ENCODE peak calls at places on chromosomes 13 and 19, in nine cellular contexts. U, D, N, Y, T, J, A, L and B are unnamed samples.
A peak's percentile ranks its signal among the peaks of the same experiment; 100 is the strongest.

GRCh38 chr13:108929532-108929931 is 300.1 kb downstream of the MYO16 start:
- DNase-seq in U (no peak), D (no peak), N (no peak), Y (no peak), T (no peak), J (no peak), A (no peak), L (peak; percentile 52), B (peak; percentile 62)

GRCh38 chr19:17406039-17406886 is 833 bp upstream of the BST2 start:
- DNase-seq in U (no peak), D (no peak), N (no peak), Y (no peak), T (peak; percentile 59), J (no peak), A (no peak), L (peak; percentile 38), B (no peak)

GRCh38 chr13:70203661-70204229 is 95.5 kb upstream of the KLHL1 start:
- DNase-seq in U (no peak), D (no peak), N (no peak), Y (peak; percentile 12), T (no peak), J (no peak), A (no peak), L (no peak), B (no peak)

GRCh38 chr13:101576452-101576851 is 124.0 kb downstream of the ITGBL1 start:
- DNase-seq in U (no peak), D (no peak), N (peak; percentile 81), Y (peak; percentile 8), T (peak; percentile 54), J (peak; percentile 46), A (no peak), L (peak; percentile 13), B (no peak)

GRCh38 chr13:111541752-111542529 is 221.5 kb downstream of the TEX29 start:
- DNase-seq in U (no peak), D (no peak), N (no peak), Y (no peak), T (no peak), J (no peak), A (no peak), L (no peak), B (no peak)

GRCh38 chr19:18894254-18895037 is 1.5 kb downstream of the CERS1 start:
- DNase-seq in U (no peak), D (no peak), N (peak; percentile 35), Y (no peak), T (peak; percentile 30), J (no peak), A (no peak), L (peak; percentile 68), B (peak; percentile 60)

GRCh38 chr19:30443531-30444252 is 71.5 kb downstream of the ZNF536 start:
- DNase-seq in U (no peak), D (no peak), N (no peak), Y (no peak), T (no peak), J (no peak), A (no peak), L (no peak), B (no peak)

GRCh38 chr13:102369303-102369702 is 32.5 kb downstream of the FGF14 start:
- DNase-seq in U (no peak), D (no peak), N (no peak), Y (peak; percentile 40), T (no peak), J (no peak), A (no peak), L (no peak), B (no peak)

GRCh38 chr19:4437103-4437502 is 20.5 kb downstream of the UBXN6 start:
- DNase-seq in U (no peak), D (no peak), N (no peak), Y (no peak), T (no peak), J (no peak), A (no peak), L (no peak), B (no peak)

GRCh38 chr19:52492991-52493470 is 34.4 kb upstream of the ZNF808 start:
- DNase-seq in U (no peak), D (no peak), N (no peak), Y (no peak), T (no peak), J (no peak), A (no peak), L (no peak), B (no peak)
- TF ChIP-seq CTCF in U (no peak), D (no peak), N (no peak), Y (no peak), T (no peak), J (no peak), A (no peak), L (no peak), B (no peak)

GRCh38 chr19:8109890-8110662 is 39.3 kb downstream of the FBN3 start:
- DNase-seq in U (no peak), D (no peak), N (no peak), Y (no peak), T (no peak), J (no peak), A (no peak), L (no peak), B (no peak)

GRCh38 chr19:8110931-8111330 is 38.5 kb downstream of the FBN3 start:
- DNase-seq in U (no peak), D (no peak), N (no peak), Y (no peak), T (no peak), J (no peak), A (no peak), L (no peak), B (no peak)

GRCh38 chr19:8108560-8109445 is 40.6 kb downstream of the FBN3 start:
- DNase-seq in U (no peak), D (no peak), N (no peak), Y (no peak), T (no peak), J (no peak), A (no peak), L (no peak), B (no peak)

GRCh38 chr19:8111376-8111775 is 38.0 kb downstream of the FBN3 start:
- DNase-seq in U (no peak), D (no peak), N (no peak), Y (no peak), T (no peak), J (no peak), A (no peak), L (no peak), B (no peak)

DNA sequence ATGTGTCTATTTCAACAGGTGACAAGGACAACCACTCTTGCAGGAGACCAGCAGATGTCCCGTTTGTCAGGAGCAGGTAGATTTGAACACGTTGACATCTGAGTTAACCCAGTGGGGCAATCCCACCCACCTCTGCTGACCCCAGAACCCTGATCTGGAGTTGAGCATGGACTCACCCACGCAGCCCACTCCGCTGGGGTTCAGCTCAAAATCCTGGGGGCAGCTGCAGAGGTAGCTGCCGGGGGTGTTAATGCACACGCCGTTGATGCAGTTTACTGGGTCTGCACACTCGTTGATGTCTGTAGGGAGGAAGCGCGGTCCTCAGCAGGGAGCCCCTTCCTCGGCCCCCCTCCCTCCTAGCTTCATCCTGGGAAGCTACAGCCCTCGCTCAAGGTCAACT is 39.9 kb downstream of the FBN3 start:
- DNase-seq in U (no peak), D (no peak), N (no peak), Y (no peak), T (no peak), J (no peak), A (no peak), L (no peak), B (no peak)
- H3K4me3 ChIP-seq in U (no peak overlapping the region), D (no peak overlapping the region), N (no peak overlapping the region), Y (no peak overlapping the region), T (no peak overlapping the region), J (no peak overlapping the region), A (no peak overlapping the region), L (no peak overlapping the region), B (no peak overlapping the region)

DNA sequence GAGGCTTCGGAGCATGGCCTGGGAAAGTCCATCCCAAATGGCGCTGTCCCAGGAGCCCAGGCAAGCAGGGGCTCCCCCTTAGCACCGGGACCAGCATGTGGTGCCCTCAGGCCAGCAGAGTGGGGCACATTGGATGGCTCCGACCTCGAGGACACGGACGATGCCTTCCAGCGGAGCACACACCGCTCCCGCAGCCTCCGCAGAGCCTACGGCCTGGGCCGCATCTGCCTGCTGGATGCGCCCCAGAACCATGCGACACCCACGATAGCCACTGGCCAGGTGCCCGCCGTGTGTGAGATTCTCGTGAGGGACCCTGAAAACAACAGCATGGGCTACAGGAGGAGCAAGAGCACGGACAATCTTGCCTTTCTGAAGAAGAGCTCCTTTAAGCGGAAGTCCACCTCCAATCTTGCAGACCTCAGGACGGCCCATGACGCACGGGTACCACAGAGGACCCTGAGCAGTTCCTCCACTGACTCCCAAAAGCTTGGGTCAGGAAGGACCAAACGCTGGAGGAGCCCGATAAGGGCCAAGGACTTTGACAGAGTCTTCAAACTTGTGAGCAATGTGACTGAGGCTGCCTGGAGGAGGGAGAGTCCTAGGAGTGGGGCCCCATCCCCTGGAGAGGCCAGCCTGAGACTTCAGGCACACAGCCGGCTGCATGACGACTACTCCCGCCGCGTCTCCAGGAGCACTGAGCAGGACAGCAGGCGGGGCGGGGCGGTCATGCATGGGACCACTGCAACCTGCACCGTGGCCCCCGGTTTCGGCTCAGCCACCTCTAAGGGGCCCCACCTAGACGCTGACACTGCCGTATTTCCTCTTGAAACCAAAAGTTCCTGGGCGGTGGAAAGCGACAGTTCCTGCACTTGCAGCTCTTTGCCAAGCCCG is 63.1 kb downstream of the SPATA13 start:
- DNase-seq in U (no peak), D (no peak), N (no peak), Y (no peak), T (no peak), J (no peak), A (no peak), L (no peak), B (no peak)
- TF ChIP-seq CTCF in U (no peak), D (no peak), N (no peak), Y (no peak), T (no peak), J (no peak), A (no peak), L (no peak), B (no peak)

GRCh38 chr13:30103161-30103858 is 204.0 kb downstream of the KATNAL1 start:
- DNase-seq in U (no peak), D (no peak), N (no peak), Y (no peak), T (no peak), J (no peak), A (no peak), L (no peak), B (no peak)

GRCh38 chr13:30107536-30108136 is 199.7 kb downstream of the KATNAL1 start:
- DNase-seq in U (no peak), D (peak; percentile 46), N (peak; percentile 84), Y (peak; percentile 8), T (no peak), J (no peak), A (no peak), L (no peak), B (peak; percentile 47)

GRCh38 chr13:30107126-30107525 is 200.2 kb downstream of the KATNAL1 start:
- DNase-seq in U (no peak), D (no peak), N (no peak), Y (no peak), T (no peak), J (no peak), A (no peak), L (no peak), B (no peak)

GRCh38 chr13:30108216-30108912 is 199.0 kb downstream of the KATNAL1 start:
- DNase-seq in U (no peak), D (peak; percentile 42), N (no peak), Y (no peak), T (no peak), J (no peak), A (no peak), L (no peak), B (no peak)

DNA sequence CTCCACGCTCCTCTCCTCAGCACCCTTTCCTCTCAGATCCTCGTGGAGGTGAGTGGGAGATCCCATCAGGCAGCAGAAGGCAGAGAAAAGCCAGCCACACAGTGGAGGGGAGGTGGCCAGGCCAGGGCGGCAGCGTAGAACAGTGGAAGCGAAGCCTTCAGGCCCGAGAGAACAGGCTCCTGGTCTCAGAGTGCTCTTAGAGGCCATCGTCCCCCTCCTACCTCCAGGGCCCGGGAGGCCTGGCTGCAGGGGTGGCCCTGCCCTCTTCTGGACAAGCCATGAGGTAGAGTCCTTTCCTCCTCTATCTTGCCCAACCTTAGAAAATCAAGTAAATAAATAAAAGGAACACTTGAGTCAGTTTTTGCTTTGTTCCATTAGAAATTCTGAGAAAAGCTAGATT is 202.0 kb downstream of the KATNAL1 start:
- DNase-seq in U (peak; percentile 32), D (no peak), N (no peak), Y (no peak), T (no peak), J (no peak), A (no peak), L (no peak), B (no peak)
- H3K4me3 ChIP-seq in U (no peak overlapping the region), D (no peak overlapping the region), N (no peak overlapping the region), Y (no peak overlapping the region), T (no peak overlapping the region), J (no peak overlapping the region), A (no peak overlapping the region), L (no peak overlapping the region), B (no peak overlapping the region)